ENCODE peak calls at places on chromosomes 7 and 10, in four cellular contexts. S is HepG2, N is H1, Z is GM12878. J is an unnamed sample.

GRCh38 chr10:60869916-60870728 is 73.9 kb downstream of the RHOBTB1 start:
- DNase-seq in N (no peak), Z (no peak), S (no peak), J (no peak)

GRCh38 chr10:124606822-124607221 is 137.4 kb downstream of the FAM53B start:
- DNase-seq in S (no peak), N (no peak), Z (no peak), J (no peak)

GRCh38 chr7:25256424-25256823 is 28.1 kb upstream of the NPVF start:
- DNase-seq in S (no peak), N (no peak), Z (no peak), J (no peak)

GRCh38 chr10:43867667-43868361 is 219.1 kb upstream of the ZNF32 start:
- DNase-seq in N (peak; percentile 22), S (peak; percentile 25), Z (no peak), J (no peak)

GRCh38 chr7:102981451-102981850 is 68.7 kb downstream of the LRRC17 start:
- DNase-seq in N (no peak), S (no peak), Z (no peak), J (no peak)

GRCh38 chr7:31371621-31372020 is 31.1 kb upstream of the NEUROD6 start:
- DNase-seq in S (no peak), Z (no peak), N (no peak), J (no peak)

GRCh38 chr10:88080213-88080612 is 216.8 kb downstream of the PTEN start:
- DNase-seq in N (no peak), Z (no peak), S (peak; percentile 69), J (no peak)

GRCh38 chr7:30896041-30896440 is 15.6 kb upstream of the AQP1 start:
- DNase-seq in Z (no peak), N (no peak), S (no peak), J (no peak)

GRCh38 chr10:124627851-124628675 is 116.1 kb downstream of the FAM53B start:
- DNase-seq in Z (no peak), N (no peak), S (no peak), J (no peak)

GRCh38 chr10:1620803-1621202 is 116.5 kb downstream of the ADARB2 start:
- DNase-seq in N (no peak), S (no peak), Z (no peak), J (no peak)

GRCh38 chr7:43463401-43463980 is 119.4 kb upstream of the STK17A start:
- DNase-seq in N (peak; percentile 51), S (no peak), Z (no peak), J (peak; percentile 25)

GRCh38 chr7:109322833-109323232 is 753.2 kb downstream of the DNAJB9 start:
- DNase-seq in N (no peak), S (no peak), Z (no peak), J (no peak)

GRCh38 chr7:148914208-148914777 is 30.2 kb upstream of the EZH2 start:
- DNase-seq in N (no peak), S (no peak), Z (no peak), J (no peak)

GRCh38 chr10:13294156-13294555 is 5.7 kb downstream of the PHYH start:
- DNase-seq in S (no peak), Z (no peak), N (no peak), J (no peak)

GRCh38 chr7:5428470-5429252 is 5.0 kb upstream of the TNRC18 start:
- DNase-seq in S (peak; percentile 78), Z (no peak), N (no peak), J (no peak)

GRCh38 chr10:80491251-80492102 is 37.4 kb downstream of the TSPAN14 start:
- DNase-seq in N (no peak), Z (no peak), S (peak; percentile 84), J (no peak)

GRCh38 chr10:15369642-15370211 is 1.4 kb downstream of the FAM171A1 start:
- DNase-seq in N (peak; percentile 59), Z (no peak), S (no peak), J (no peak)

GRCh38 chr10:70809726-70810125 is 6.0 kb upstream of the SGPL1 start:
- DNase-seq in S (no peak), Z (no peak), N (no peak), J (peak; percentile 39)

GRCh38 chr10:116697816-116698215 is 44.5 kb downstream of the HSPA12A start:
- DNase-seq in N (no peak), S (no peak), Z (no peak), J (no peak)

GRCh38 chr10:24463683-24464426 is 254.9 kb downstream of the KIAA1217 start:
- DNase-seq in N (no peak), S (no peak), Z (no peak), J (no peak)

GRCh38 chr10:34664706-34665105 is 150.4 kb downstream of the PARD3 start:
- DNase-seq in Z (no peak), S (no peak), N (no peak), J (no peak)

GRCh38 chr10:69160809-69161225 is 19.2 kb upstream of the SUPV3L1 start:
- DNase-seq in N (no peak), S (no peak), Z (no peak), J (no peak)

GRCh38 chr10:62183442-62183841 is 85.2 kb downstream of the RTKN2 start:
- DNase-seq in N (no peak), S (no peak), Z (peak; percentile 50), J (no peak)

GRCh38 chr7:11193131-11193867 is 219.6 kb downstream of the PHF14 start:
- DNase-seq in Z (no peak), S (peak; percentile 13), N (peak; percentile 58), J (peak; percentile 74)

GRCh38 chr7:75921479-75921878 is 6.5 kb downstream of the POR start:
- DNase-seq in N (no peak), Z (no peak), S (no peak), J (no peak)

GRCh38 chr7:44798649-44799275 is 2.3 kb downstream of the PPIA start:
- DNase-seq in S (no peak), Z (no peak), N (no peak), J (no peak)

GRCh38 chr10:21334891-21335696 is 190.4 kb downstream of the SKIDA1 start:
- DNase-seq in S (peak; percentile 61), N (no peak), Z (no peak), J (no peak)

GRCh38 chr10:52486840-52487611 is 172.9 kb downstream of the DKK1 start:
- DNase-seq in Z (no peak), N (no peak), S (no peak), J (no peak)

GRCh38 chr7:156158213-156158612 is 345.9 kb upstream of the SHH start:
- DNase-seq in Z (no peak), S (no peak), N (no peak), J (no peak)

GRCh38 chr10:53395449-53395848 is 622.9 kb upstream of the MBL2 start:
- DNase-seq in Z (no peak), N (no peak), S (no peak), J (no peak)

GRCh38 chr7:107658467-107658866 is 2.2 kb upstream of the SLC26A4 start:
- DNase-seq in S (no peak), Z (no peak), N (no peak), J (no peak)

GRCh38 chr7:69213882-69214281 is 384.4 kb upstream of the AUTS2 start:
- DNase-seq in Z (no peak), N (no peak), S (no peak), J (no peak)

GRCh38 chr7:69208848-69209247 is 389.4 kb upstream of the AUTS2 start:
- DNase-seq in S (no peak), N (no peak), Z (peak; percentile 47), J (no peak)

GRCh38 chr7:69211336-69211735 is 386.9 kb upstream of the AUTS2 start:
- DNase-seq in S (no peak), Z (no peak), N (no peak), J (no peak)

GRCh38 chr7:69211739-69212138 is 386.5 kb upstream of the AUTS2 start:
- DNase-seq in S (no peak), N (peak; percentile 54), Z (no peak), J (peak; percentile 35)
- TF ChIP-seq SUZ12 in S (no peak), N (no peak), Z (no peak), J (no peak)

GRCh38 chr10:113027230-113027573 is 77.2 kb downstream of the TCF7L2 start:
- DNase-seq in Z (no peak), N (no peak), S (no peak), J (no peak)
- H3K4me1 ChIP-seq in Z (no peaks in the 10 kb centered on the region), N (peaks cover 7% of the 10 kb centered on the region), S (peaks cover 59% of the 10 kb centered on the region), J (peaks cover 8% of the 10 kb centered on the region)

GRCh38 chr7:128259131-128260056 is 18.3 kb downstream of the LEP start:
- DNase-seq in S (no peak), Z (no peak), N (no peak), J (no peak)
- H3K9ac ChIP-seq in S (no peak overlapping the region), Z (no peak overlapping the region), N (no peak overlapping the region), J (no peak overlapping the region)

GRCh38 chr10:63763744-63764143 is 242.5 kb downstream of the REEP3 start:
- DNase-seq in N (no peak), Z (no peak), S (no peak), J (no peak)
- TF ChIP-seq SUZ12 in N (no peak), Z (no peak), S (no peak), J (no peak)

J was measured in NT2/D1.